ENCODE peak calls at places on chromosomes 5 and 9, in eight cellular contexts. One of them, this sample, is unnamed.

GRCh38 chr9:113677057-113677456 is 199.1 kb upstream of the ZNF618 start:
- DNase-seq in GM23248: peak
- DNase-seq in colonic mucosa: no peak
- DNase-seq in NT2/D1: no peak
- DNase-seq in PC-3: no peak
- DNase-seq in neuronal stem cell: no peak
- DNase-seq in H9: no peak
- DNase-seq in SK-N-SH: no peak
- DNase-seq in this sample: peak

GRCh38 chr9:134344068-134344820 is 18.0 kb downstream of the RXRA start:
- DNase-seq in PC-3: no peak
- DNase-seq in NT2/D1: no peak
- DNase-seq in SK-N-SH: no peak
- DNase-seq in neuronal stem cell: no peak
- DNase-seq in H9: no peak
- DNase-seq in colonic mucosa: no peak
- DNase-seq in GM23248: no peak
- DNase-seq in this sample: no peak

GRCh38 chr5:76849767-76850291 is at the start of gene S100Z:
- DNase-seq in SK-N-SH: no peak
- DNase-seq in neuronal stem cell: no peak
- DNase-seq in H9: no peak
- DNase-seq in GM23248: no peak
- DNase-seq in colonic mucosa: no peak
- DNase-seq in NT2/D1: no peak
- DNase-seq in PC-3: no peak
- DNase-seq in this sample: no peak

GRCh38 chr5:153562189-153562588 is 71.7 kb downstream of the GRIA1 start:
- DNase-seq in NT2/D1: no peak
- DNase-seq in SK-N-SH: no peak
- DNase-seq in H9: no peak
- DNase-seq in colonic mucosa: no peak
- DNase-seq in GM23248: peak
- DNase-seq in neuronal stem cell: no peak
- DNase-seq in PC-3: peak
- DNase-seq in this sample: no peak

GRCh38 chr5:57986746-57987145 is 473.1 kb downstream of the PLK2 start:
- DNase-seq in NT2/D1: no peak
- DNase-seq in SK-N-SH: no peak
- DNase-seq in H9: peak
- DNase-seq in colonic mucosa: no peak
- DNase-seq in neuronal stem cell: no peak
- DNase-seq in GM23248: peak
- DNase-seq in PC-3: peak
- DNase-seq in this sample: peak

GRCh38 chr9:115686069-115686468 is 467.5 kb upstream of the PAPPA start:
- DNase-seq in neuronal stem cell: no peak
- DNase-seq in SK-N-SH: no peak
- DNase-seq in PC-3: no peak
- DNase-seq in GM23248: no peak
- DNase-seq in H9: no peak
- DNase-seq in NT2/D1: no peak
- DNase-seq in colonic mucosa: no peak
- DNase-seq in this sample: no peak

GRCh38 chr9:122261469-122261881 is 3.2 kb downstream of the RBM18 start:
- DNase-seq in SK-N-SH: no peak
- DNase-seq in H9: no peak
- DNase-seq in colonic mucosa: peak
- DNase-seq in neuronal stem cell: no peak
- DNase-seq in GM23248: peak
- DNase-seq in PC-3: peak
- DNase-seq in NT2/D1: no peak
- DNase-seq in this sample: peak

GRCh38 chr5:54704341-54704740 is 186.8 kb downstream of the SNX18 start:
- DNase-seq in H9: no peak
- DNase-seq in neuronal stem cell: no peak
- DNase-seq in PC-3: no peak
- DNase-seq in NT2/D1: no peak
- DNase-seq in colonic mucosa: no peak
- DNase-seq in GM23248: peak
- DNase-seq in SK-N-SH: no peak
- DNase-seq in this sample: no peak

GRCh38 chr5:169218862-169219261 is 82.1 kb downstream of the SLIT3 start:
- DNase-seq in colonic mucosa: no peak
- DNase-seq in neuronal stem cell: no peak
- DNase-seq in GM23248: no peak
- DNase-seq in SK-N-SH: peak
- DNase-seq in PC-3: peak
- DNase-seq in H9: no peak
- DNase-seq in NT2/D1: no peak
- DNase-seq in this sample: peak

GRCh38 chr9:93910598-93910997 is 44.6 kb downstream of the BARX1 start:
- DNase-seq in PC-3: no peak
- DNase-seq in NT2/D1: no peak
- DNase-seq in neuronal stem cell: no peak
- DNase-seq in SK-N-SH: no peak
- DNase-seq in H9: peak
- DNase-seq in GM23248: no peak
- DNase-seq in colonic mucosa: no peak
- DNase-seq in this sample: no peak

GRCh38 chr5:91074615-91075014 is 308.5 kb downstream of the ARRDC3 start:
- DNase-seq in PC-3: peak
- DNase-seq in SK-N-SH: no peak
- DNase-seq in H9: no peak
- DNase-seq in neuronal stem cell: no peak
- DNase-seq in GM23248: peak
- DNase-seq in NT2/D1: no peak
- DNase-seq in colonic mucosa: no peak
- DNase-seq in this sample: peak

GRCh38 chr5:126376443-126376842 is 46.8 kb upstream of the GRAMD2B start:
- DNase-seq in neuronal stem cell: no peak
- DNase-seq in PC-3: no peak
- DNase-seq in SK-N-SH: no peak
- DNase-seq in H9: no peak
- DNase-seq in GM23248: no peak
- DNase-seq in NT2/D1: no peak
- DNase-seq in colonic mucosa: no peak
- DNase-seq in this sample: no peak

GRCh38 chr9:136268776-136269175 is 23.2 kb upstream of the QSOX2 start:
- DNase-seq in SK-N-SH: no peak
- DNase-seq in GM23248: no peak
- DNase-seq in colonic mucosa: no peak
- DNase-seq in H9: no peak
- DNase-seq in NT2/D1: no peak
- DNase-seq in PC-3: no peak
- DNase-seq in neuronal stem cell: no peak
- DNase-seq in this sample: no peak

GRCh38 chr9:79682076-79682736 is 110.4 kb downstream of the TLE4 start:
- DNase-seq in PC-3: no peak
- DNase-seq in GM23248: no peak
- DNase-seq in SK-N-SH: no peak
- DNase-seq in H9: no peak
- DNase-seq in neuronal stem cell: no peak
- DNase-seq in NT2/D1: no peak
- DNase-seq in colonic mucosa: no peak
- DNase-seq in this sample: peak

GRCh38 chr9:122134822-122135528 is 24.6 kb downstream of the NDUFA8 start:
- DNase-seq in H9: no peak
- DNase-seq in SK-N-SH: no peak
- DNase-seq in neuronal stem cell: peak
- DNase-seq in colonic mucosa: no peak
- DNase-seq in NT2/D1: no peak
- DNase-seq in PC-3: no peak
- DNase-seq in GM23248: peak
- DNase-seq in this sample: peak

GRCh38 chr5:107072967-107073366 is 597.8 kb downstream of the EFNA5 start:
- DNase-seq in neuronal stem cell: no peak
- DNase-seq in H9: no peak
- DNase-seq in NT2/D1: no peak
- DNase-seq in colonic mucosa: no peak
- DNase-seq in PC-3: no peak
- DNase-seq in GM23248: no peak
- DNase-seq in SK-N-SH: no peak
- DNase-seq in this sample: no peak

DNA sequence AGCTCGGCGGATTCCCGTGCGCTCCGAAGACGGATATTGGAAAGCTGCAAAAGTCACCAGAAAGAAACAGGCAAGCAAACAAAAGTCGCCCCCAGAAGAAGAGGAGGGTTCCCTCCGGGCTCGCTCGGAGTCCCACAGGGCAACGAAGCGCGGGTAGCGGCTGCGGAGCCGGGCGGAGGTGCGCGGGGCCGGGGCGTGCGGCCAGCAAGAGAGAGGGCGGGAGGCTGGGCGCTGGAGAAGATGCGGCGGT is at the start of gene FBN2:
- DNase-seq in NT2/D1: no peak
- DNase-seq in PC-3: no peak
- DNase-seq in SK-N-SH: peak
- DNase-seq in neuronal stem cell: no peak
- DNase-seq in GM23248: no peak
- DNase-seq in colonic mucosa: no peak
- DNase-seq in H9: no peak
- DNase-seq in this sample: no peak
- H3K9ac ChIP-seq in NT2/D1: peak
- H3K9ac ChIP-seq in PC-3: peak
- H3K9ac ChIP-seq in SK-N-SH: no peak
- H3K9ac ChIP-seq in neuronal stem cell: peak
- H3K9ac ChIP-seq in GM23248: peak
- H3K9ac ChIP-seq in colonic mucosa: no peak
- H3K9ac ChIP-seq in H9: peak
- H3K9ac ChIP-seq in this sample: peak

DNA sequence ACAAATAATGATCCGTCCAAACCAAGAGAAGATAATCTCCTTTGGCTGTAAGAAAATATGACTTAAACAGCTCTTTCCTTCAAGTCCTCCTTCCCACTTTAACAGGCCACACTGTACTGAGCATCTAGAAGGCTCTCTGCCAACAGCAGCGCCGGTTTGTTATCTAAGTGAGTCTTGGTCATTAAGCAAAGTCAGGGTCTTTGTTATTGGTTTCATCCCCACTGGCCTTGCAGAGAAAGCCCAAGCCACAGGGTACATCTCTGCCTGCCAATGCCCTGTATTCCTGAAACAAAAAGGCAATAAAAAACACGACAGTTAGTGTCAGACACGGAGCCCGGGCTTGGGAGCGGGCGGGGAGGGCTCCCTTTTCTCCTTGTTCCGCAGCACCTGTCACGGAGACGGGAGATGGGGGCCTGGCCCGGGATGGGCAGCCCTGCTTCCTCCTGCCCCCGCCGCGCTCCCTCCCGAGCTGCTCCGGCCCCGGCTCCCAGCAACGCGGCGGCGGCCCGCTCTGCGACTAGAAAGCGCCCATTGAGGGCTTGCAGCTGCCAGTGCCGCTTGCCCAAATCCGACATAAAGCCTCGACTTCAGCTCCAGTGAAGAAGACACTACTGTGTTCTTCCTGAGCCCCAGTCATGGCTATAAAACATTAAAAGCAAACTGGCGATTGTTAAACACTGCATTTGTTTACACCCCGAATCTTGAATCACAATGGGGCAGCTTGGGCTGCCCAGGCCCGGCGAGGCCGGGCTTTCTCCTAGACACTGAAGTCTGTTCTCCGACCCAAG is 28.1 kb upstream of the PIK3R1 start:
- DNase-seq in SK-N-SH: peak
- DNase-seq in neuronal stem cell: peak
- DNase-seq in colonic mucosa: peak
- DNase-seq in PC-3: no peak
- DNase-seq in H9: peak
- DNase-seq in GM23248: no peak
- DNase-seq in NT2/D1: peak
- DNase-seq in this sample: no peak
- H3K9ac ChIP-seq in SK-N-SH: no peak
- H3K9ac ChIP-seq in neuronal stem cell: no peak
- H3K9ac ChIP-seq in colonic mucosa: peak
- H3K9ac ChIP-seq in PC-3: no peak
- H3K9ac ChIP-seq in H9: no peak
- H3K9ac ChIP-seq in GM23248: no peak
- H3K9ac ChIP-seq in NT2/D1: peak
- H3K9ac ChIP-seq in this sample: no peak

GRCh38 chr5:173884402-173885053 is 3.6 kb upstream of the CPEB4 start:
- DNase-seq in H9: no peak
- DNase-seq in NT2/D1: no peak
- DNase-seq in neuronal stem cell: no peak
- DNase-seq in SK-N-SH: no peak
- DNase-seq in PC-3: no peak
- DNase-seq in GM23248: no peak
- DNase-seq in colonic mucosa: peak
- DNase-seq in this sample: no peak

GRCh38 chr5:173881811-173882575 is 6.2 kb upstream of the CPEB4 start:
- DNase-seq in H9: no peak
- DNase-seq in SK-N-SH: no peak
- DNase-seq in colonic mucosa: no peak
- DNase-seq in neuronal stem cell: no peak
- DNase-seq in PC-3: peak
- DNase-seq in GM23248: peak
- DNase-seq in NT2/D1: no peak
- DNase-seq in this sample: no peak

GRCh38 chr5:173882632-173883031 is 5.5 kb upstream of the CPEB4 start:
- DNase-seq in SK-N-SH: no peak
- DNase-seq in NT2/D1: no peak
- DNase-seq in PC-3: peak
- DNase-seq in GM23248: peak
- DNase-seq in H9: no peak
- DNase-seq in neuronal stem cell: no peak
- DNase-seq in colonic mucosa: no peak
- DNase-seq in this sample: no peak

GRCh38 chr5:173885054-173885443 is 3.1 kb upstream of the CPEB4 start:
- DNase-seq in colonic mucosa: no peak
- DNase-seq in NT2/D1: no peak
- DNase-seq in PC-3: no peak
- DNase-seq in GM23248: no peak
- DNase-seq in SK-N-SH: no peak
- DNase-seq in neuronal stem cell: no peak
- DNase-seq in H9: no peak
- DNase-seq in this sample: no peak

DNA sequence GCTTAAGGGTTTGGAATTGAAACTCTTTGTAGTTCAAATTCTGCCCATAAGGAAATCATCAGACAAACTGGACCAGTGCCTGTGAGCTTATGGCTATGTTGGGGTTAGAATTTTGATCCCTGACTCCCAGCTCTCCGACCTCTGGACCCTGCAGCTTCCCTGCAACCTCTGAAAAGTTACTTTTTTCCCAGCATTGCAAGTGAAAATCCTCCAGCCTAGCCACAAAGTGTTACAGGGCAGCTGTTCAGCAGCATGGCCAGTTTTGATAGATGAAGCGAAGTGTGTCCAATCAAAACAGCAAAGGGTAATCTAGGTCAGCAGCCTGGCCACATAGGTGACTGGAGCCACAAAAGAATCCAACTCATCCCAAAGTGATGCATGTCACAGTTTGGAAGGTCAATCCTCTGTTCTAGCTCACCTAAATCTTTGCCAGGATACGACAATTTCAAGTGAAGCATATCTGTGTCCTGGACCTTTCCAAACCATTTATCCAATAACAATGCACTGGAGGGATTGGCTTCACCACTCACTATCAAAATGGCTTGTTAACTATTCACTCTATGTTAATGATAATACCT is 4.7 kb upstream of the CPEB4 start:
- DNase-seq in neuronal stem cell: no peak
- DNase-seq in NT2/D1: no peak
- DNase-seq in colonic mucosa: no peak
- DNase-seq in SK-N-SH: no peak
- DNase-seq in GM23248: no peak
- DNase-seq in PC-3: no peak
- DNase-seq in H9: no peak
- DNase-seq in this sample: no peak
- H3K9ac ChIP-seq in neuronal stem cell: no peak
- H3K9ac ChIP-seq in NT2/D1: no peak
- H3K9ac ChIP-seq in colonic mucosa: no peak
- H3K9ac ChIP-seq in SK-N-SH: no peak
- H3K9ac ChIP-seq in GM23248: no peak
- H3K9ac ChIP-seq in PC-3: no peak
- H3K9ac ChIP-seq in H9: no peak
- H3K9ac ChIP-seq in this sample: no peak

GRCh38 chr5:39419830-39420229 is 5.0 kb downstream of the DAB2 start:
- DNase-seq in colonic mucosa: no peak
- DNase-seq in SK-N-SH: no peak
- DNase-seq in neuronal stem cell: no peak
- DNase-seq in GM23248: peak
- DNase-seq in PC-3: no peak
- DNase-seq in H9: no peak
- DNase-seq in NT2/D1: no peak
- DNase-seq in this sample: no peak
- H3K9ac ChIP-seq in colonic mucosa: no peak
- H3K9ac ChIP-seq in SK-N-SH: no peak
- H3K9ac ChIP-seq in neuronal stem cell: no peak
- H3K9ac ChIP-seq in GM23248: peak
- H3K9ac ChIP-seq in PC-3: no peak
- H3K9ac ChIP-seq in H9: no peak
- H3K9ac ChIP-seq in NT2/D1: no peak
- H3K9ac ChIP-seq in this sample: peak

This sample was measured in adipocyte.